ENCODE peak calls at places on chromosomes 3 and 15, in four cellular contexts. M is IMR-90, I is cardiac muscle cell, L is lower lobe of right lung. T is an unnamed sample. For H3K4me1, the result is how much of the 10 kb centered on the place peaks cover.

GRCh38 chr15:41465822-41466421 is 27.8 kb upstream of the ITPKA start:
- DNase-seq in M (peak), I (peak), L (no peak), T (peak)

GRCh38 chr3:22159004-22159695 is 408.1 kb upstream of the ZNF385D start:
- DNase-seq in M (no peak), I (no peak), L (no peak), T (peak)

GRCh38 chr3:29889230-29889629 is 608.4 kb downstream of the RBMS3 start:
- DNase-seq in M (peak), I (no peak), L (no peak), T (no peak)

GRCh38 chr15:85551221-85551832 is 170.9 kb downstream of the AKAP13 start:
- DNase-seq in M (peak), I (peak), L (no peak), T (no peak)

GRCh38 chr3:12139111-12139511 is 19.6 kb downstream of the TIMP4 start:
- DNase-seq in M (peak), I (peak), L (no peak), T (peak)

GRCh38 chr3:13616359-13616758 is 67.4 kb downstream of the FBLN2 start:
- DNase-seq in M (peak), I (no peak), L (peak), T (no peak)

GRCh38 chr3:55453871-55454496 is 33.1 kb downstream of the WNT5A start:
- DNase-seq in M (no peak), I (peak), L (no peak), T (no peak)

GRCh38 chr3:14839236-14839635 is 20.5 kb downstream of the FGD5 start:
- DNase-seq in M (no peak), I (no peak), L (no peak), T (no peak)

GRCh38 chr3:110062711-110063110 is 725.4 kb upstream of the DPPA4 start:
- DNase-seq in M (no peak), I (peak), L (no peak), T (no peak)

GRCh38 chr3:72316501-72317279 is 531.6 kb downstream of the SHQ1 start:
- DNase-seq in M (no peak), I (no peak), L (no peak), T (no peak)

GRCh38 chr15:65954289-65954741 is 85.0 kb downstream of the RAB11A start:
- DNase-seq in M (peak), I (peak), L (no peak), T (peak)

DNA sequence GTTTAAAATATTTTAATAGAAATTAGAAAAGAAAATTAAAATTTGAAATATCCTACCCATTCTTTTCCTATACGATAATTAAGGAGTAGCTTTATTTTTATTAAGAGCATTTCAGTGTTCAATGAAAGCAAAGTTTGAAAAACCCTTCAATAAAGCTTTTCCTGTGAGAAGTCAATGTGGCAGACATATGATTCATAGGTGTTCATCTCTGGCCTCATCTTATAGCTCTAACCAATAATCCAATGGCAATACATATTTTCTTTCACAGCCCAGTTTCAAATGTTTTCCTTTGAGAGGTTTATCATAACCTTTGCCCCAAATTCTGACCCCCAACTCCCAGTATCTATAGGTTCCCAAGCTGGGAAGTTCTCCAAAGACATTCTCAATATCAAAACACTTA is 8.3 kb downstream of the KPNA1 start:
- DNase-seq in M (no peak), I (no peak), L (no peak), T (no peak)
- H3K4me3 ChIP-seq in M (no peak), I (no peak), L (no peak), T (no peak)

GRCh38 chr3:10198226-10198625 is 33.5 kb downstream of the IRAK2 start:
- DNase-seq in M (no peak), I (no peak), L (no peak), T (no peak)
- H3K4me1 ChIP-seq in M (under half), I (under half), L (half or more), T (half or more)

DNA sequence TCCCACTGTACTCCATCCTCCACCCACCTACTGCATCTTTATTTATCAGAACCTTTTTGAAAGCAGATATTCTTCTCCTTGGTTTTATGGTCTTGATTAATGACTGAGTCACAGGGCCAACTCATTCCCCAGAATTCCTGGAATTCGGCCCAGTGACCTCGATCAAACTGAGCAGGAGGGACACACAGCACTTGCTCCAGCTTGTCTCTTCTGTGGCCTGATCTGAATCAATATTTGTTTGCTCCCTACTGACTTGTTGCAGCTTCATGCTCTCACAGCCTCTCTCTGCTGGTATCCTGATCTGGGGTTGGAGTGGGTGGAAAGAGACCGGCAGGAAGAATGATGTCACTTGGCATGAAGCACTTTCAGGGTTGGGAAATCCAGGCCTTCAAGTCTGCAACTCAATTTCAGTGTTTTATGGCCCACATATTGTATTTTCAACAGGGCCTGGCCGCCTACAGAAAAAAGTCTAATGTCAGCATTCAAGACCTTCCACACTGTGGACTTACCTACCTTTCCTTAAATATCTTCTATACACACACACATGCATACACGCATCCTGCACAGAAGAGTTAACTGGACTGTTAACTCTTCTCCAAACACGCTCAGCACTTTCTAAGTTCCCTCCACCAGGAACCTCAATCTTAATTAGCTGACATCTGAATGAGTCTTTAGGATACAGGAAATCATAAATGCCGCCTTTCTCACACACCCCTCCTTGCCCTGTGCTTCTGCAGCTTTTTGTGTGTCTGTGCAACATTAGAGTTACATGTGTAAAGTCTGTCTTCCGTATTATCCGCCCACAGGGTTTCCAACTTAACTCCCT is 4.6 kb downstream of the ANXA2 start:
- DNase-seq in M (peak), I (peak), L (no peak), T (peak)
- H3K4me3 ChIP-seq in M (no peak), I (no peak), L (peak), T (peak)

DNA sequence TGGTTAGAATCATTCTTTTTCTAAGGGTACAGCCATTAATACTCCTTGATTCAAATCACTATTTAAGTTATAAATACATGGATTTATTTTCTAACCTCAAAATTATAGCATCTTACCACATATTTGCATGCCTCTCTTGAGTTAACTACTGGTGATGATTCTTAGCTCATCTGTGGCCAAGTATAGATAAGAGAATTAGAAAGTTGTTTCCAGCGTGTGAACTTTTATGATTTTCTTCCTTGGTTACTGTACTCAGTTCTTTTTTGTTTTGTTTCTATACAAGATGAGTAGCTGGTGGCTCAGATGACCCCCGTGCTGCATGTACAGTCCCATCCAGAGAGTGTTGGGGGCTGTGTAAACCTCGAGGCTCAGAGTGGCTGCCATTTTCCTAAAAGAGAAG is 124.6 kb downstream of the IGF1R start:
- DNase-seq in M (no peak), I (no peak), L (no peak), T (no peak)
- H3K4me1 ChIP-seq in M (under half), I (under half), L (under half), T (under half)

DNA sequence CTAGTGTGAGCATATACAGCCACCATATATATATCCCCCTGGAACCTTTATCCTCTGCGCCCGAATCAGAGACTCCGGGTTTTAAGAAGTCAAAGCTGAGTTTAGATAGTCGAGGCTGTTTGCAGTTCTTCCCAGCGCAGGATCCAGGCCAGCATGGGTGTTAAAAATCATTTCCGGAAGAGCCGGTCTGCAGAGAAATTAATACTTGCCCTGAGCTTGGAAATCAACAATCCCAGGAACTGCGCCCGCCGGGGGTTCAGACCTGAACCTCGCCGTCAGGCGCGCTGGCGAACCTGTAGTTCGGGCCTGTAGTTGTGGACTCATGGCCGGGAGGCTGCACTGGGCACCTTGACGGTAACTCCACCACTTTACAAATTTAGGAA is 2.3 kb downstream of the SHOX2 start:
- DNase-seq in M (no peak), I (no peak), L (no peak), T (no peak)
- H3K4me3 ChIP-seq in M (no peak), I (no peak), L (no peak), T (no peak)

DNA sequence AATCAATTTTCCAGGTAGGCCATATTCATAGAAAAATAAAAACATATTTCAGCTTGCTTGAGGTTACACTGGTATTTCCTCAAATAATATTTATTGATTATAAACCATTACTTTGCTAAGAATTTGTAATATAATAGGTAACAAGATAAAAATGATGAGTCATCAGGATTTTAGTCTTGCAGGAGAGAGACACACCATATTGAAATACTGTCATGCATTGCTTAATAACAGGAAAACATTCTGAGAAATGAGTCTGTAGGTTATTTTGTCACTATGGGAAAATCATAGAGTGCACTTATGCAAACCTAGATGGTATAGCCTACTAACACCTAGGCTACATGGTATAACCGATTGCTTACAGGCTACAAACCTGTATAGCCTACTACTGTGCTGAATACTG is 990.5 kb downstream of the OTOL1 start:
- DNase-seq in M (peak), I (peak), L (no peak), T (peak)
- H3K4me1 ChIP-seq in M (under half), I (under half), L (under half), T (under half)

GRCh38 chr3:62797129-62797528 is 78.1 kb downstream of the CADPS start:
- DNase-seq in M (no peak), I (no peak), L (no peak), T (no peak)
- H3K4me3 ChIP-seq in M (no peak), I (no peak), L (no peak), T (no peak)

DNA sequence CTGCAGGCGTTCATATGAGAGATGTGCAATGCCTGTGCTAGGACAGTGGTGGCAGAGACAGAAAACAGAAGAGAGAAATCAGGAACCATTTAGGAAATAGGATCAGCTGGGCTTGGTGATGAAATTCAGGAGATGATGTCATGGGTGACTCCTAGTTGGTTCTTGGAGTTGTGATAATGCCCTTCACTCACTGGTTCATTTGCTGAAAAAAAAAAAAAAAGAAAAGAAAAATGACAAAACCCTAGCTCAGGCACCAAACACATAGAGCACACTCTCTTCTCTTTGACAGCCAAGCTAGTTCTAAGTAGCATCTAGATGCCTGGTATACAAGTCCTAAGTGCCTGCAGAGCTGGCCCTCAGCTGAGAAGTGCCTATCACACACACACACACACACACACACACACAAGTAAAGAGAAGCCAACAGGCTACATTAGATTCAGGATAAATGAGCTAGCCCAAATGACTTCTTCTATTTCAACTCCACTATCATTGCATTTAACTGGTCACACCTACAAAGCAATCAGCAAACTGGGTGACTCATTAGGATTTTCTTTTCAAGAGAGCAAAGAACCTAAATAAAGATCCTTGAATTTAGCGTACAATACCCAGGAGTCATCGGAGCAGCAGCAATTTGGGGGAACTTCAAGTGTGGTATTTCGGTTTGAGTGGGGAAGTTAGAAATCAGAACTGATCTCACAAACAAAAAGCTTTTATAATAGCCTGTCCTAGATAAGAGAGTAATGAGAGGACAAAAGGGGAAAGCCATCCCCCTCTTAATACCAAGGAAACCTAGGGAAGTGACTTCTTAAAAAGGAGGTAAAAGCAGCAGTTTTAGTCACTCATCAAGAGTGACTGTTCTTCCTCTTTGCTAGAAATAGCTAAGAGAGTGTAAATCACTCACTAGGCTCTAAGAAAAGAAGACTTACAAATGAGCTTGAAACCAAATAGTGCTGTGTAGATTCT is 112.9 kb downstream of the TNIK start:
- DNase-seq in M (peak), I (peak), L (no peak), T (no peak)
- H3K4me1 ChIP-seq in M (under half), I (under half), L (under half), T (under half)

DNA sequence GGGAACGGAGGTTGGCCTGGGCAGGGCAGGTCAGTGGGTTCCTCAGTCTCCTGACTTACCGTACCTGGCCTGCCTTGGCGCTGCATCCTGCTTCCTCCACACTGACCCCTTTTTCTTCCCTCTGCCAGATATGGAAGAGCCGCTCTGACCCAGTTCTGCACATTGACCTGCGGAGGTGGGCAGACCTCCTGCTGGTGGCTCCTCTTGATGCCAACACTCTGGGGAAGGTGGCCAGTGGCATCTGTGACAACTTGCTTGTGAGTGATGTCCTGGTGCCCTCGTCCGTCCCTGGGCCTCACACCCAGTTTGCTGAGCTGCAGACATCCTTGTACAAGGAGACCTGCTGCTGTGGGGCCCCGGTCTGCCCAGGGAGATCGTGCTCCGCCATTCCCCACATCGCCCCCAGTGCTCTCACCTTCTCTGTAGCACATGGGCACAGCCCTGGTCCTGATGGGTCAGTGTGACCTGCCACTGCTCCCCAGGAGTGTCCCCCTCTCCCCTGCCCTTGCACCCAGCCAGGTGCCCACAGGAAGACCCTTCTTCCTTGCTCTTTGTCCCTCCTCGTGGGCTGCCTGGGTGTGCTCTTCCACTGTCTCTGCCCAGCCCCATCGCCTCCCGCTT is 21.0 kb downstream of the PPCDC start:
- DNase-seq in M (no peak), I (no peak), L (no peak), T (no peak)
- H3K4me3 ChIP-seq in M (no peak), I (no peak), L (peak), T (no peak)

GRCh38 chr15:63891079-63891762 is 57.5 kb upstream of the HERC1 start:
- DNase-seq in M (peak), I (peak), L (peak), T (peak)
- H3K4me1 ChIP-seq in M (under half), I (under half), L (under half), T (under half)

T was measured in PC-3.